ENCODE peak calls at places on chromosome 10, in eight cellular contexts. V is A549, B is colonic mucosa, Y is neuronal stem cell, R is psoas muscle, W is HL-60, P is Panc1, K is PC-3. J is an unnamed sample.

GRCh38 chr10:13328126-13328525 is 20.0 kb downstream of the SEPHS1 start:
- DNase-seq in V (no peak), B (no peak), Y (no peak), R (no peak), W (no peak), P (no peak), K (no peak), J (no peak)

GRCh38 chr10:116133641-116134040 is 139.4 kb downstream of the GFRA1 start:
- DNase-seq in V (no peak), B (no peak), Y (no peak), R (no peak), W (no peak), P (no peak), K (no peak), J (no peak)

GRCh38 chr10:91975438-91975837 is 51.9 kb downstream of the BTAF1 start:
- DNase-seq in V (no peak), B (no peak), Y (no peak), R (no peak), W (no peak), P (no peak), K (no peak), J (no peak)

GRCh38 chr10:5658871-5659618 is 7.3 kb downstream of the ASB13 start:
- DNase-seq in V (no peak), B (no peak), Y (peak; percentile 33), R (no peak), W (no peak), P (no peak), K (no peak), J (no peak)

GRCh38 chr10:110642980-110643655 is 1.0 kb upstream of the RBM20 start:
- DNase-seq in V (no peak), B (no peak), Y (peak; percentile 61), R (no peak), W (no peak), P (no peak), K (no peak), J (no peak)

GRCh38 chr10:52639652-52640051 is 132.9 kb downstream of the MBL2 start:
- DNase-seq in V (no peak), B (no peak), Y (no peak), R (no peak), W (no peak), P (no peak), K (peak; percentile 50), J (no peak)

GRCh38 chr10:48944171-48944570 is 4.5 kb upstream of the LRRC18 start:
- DNase-seq in V (no peak), B (no peak), Y (no peak), R (no peak), W (no peak), P (no peak), K (no peak), J (no peak)

GRCh38 chr10:25209618-25210017 is 34.8 kb downstream of the GPR158 start:
- DNase-seq in V (no peak), B (no peak), Y (no peak), R (no peak), W (no peak), P (no peak), K (no peak), J (no peak)

GRCh38 chr10:114577133-114577532 is 80.9 kb downstream of the ABLIM1 start:
- DNase-seq in V (no peak), B (no peak), Y (no peak), R (no peak), W (no peak), P (no peak), K (peak; percentile 49), J (no peak)

GRCh38 chr10:110527731-110528171 is 30.0 kb downstream of the DUSP5 start:
- DNase-seq in V (no peak), B (no peak), Y (no peak), R (no peak), W (no peak), P (no peak), K (no peak), J (no peak)

GRCh38 chr10:49082767-49083166 is 32.6 kb downstream of the VSTM4 start:
- DNase-seq in V (no peak), B (no peak), Y (no peak), R (no peak), W (no peak), P (no peak), K (no peak), J (no peak)

GRCh38 chr10:18144928-18145327 is 4.7 kb downstream of the CACNB2 start:
- DNase-seq in V (no peak), B (peak; percentile 41), Y (no peak), R (no peak), W (no peak), P (no peak), K (no peak), J (no peak)

GRCh38 chr10:18142151-18142550 is 1.9 kb downstream of the CACNB2 start:
- DNase-seq in V (no peak), B (no peak), Y (no peak), R (no peak), W (no peak), P (no peak), K (no peak), J (no peak)

GRCh38 chr10:18140149-18140956 is at the start of gene CACNB2:
- DNase-seq in V (no peak), B (peak; percentile 70), Y (peak; percentile 52), R (peak; percentile 38), W (no peak), P (no peak), K (peak; percentile 10), J (peak; percentile 27)

GRCh38 chr10:18137111-18137510 is 3.1 kb upstream of the CACNB2 start:
- DNase-seq in V (no peak), B (no peak), Y (no peak), R (no peak), W (no peak), P (no peak), K (peak; percentile 4), J (no peak)

DNA sequence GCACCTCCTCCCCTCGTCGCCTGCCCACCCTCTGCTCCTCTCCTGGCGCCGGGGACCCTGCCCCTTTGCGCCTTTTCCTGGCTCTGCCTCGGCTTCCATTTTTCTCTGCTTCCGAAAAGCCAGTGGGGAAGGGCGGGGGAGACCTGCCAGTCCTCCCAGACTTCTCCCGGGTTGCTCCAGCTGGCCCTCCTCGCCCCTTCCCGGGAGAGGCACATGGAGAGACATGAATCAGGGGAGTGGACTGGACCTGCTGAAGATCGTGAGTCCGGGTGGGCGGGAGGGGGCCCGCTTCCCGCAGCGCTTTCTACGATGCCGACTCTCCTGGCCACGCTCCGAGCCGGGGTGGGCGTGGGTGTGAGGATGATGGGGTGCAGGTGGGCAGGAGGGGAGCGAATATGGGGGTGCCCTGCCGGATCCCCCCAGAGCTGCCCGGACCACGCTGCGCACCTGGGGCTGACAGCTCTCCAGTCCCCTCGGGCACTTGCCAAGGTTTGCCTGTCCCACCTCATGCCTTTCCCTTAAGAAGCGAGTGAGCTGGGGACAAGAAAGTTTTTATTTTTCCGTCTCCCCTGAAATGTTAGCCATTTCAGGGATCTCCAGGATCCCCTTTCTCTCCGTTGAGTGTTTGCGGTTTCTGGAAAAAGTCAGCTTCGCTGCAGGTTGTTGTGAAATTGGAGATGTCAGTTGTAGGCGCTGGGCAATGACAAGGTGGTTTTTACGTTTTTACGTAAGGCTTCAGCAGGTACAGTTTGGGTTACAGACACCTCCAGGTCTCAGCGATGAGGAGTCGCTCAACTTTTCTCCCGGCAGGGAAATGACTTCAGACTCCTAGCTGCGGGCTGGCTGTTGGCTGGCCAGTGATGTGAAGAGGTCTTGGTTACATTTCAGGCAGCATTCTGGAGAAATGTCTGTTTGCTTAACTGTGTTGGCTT is 999 bp downstream of the CACNB2 start:
- DNase-seq in V (no peak), B (peak; percentile 29), Y (no peak), R (no peak), W (no peak), P (no peak), K (peak; percentile 4), J (no peak)
- H3K4me3 ChIP-seq in V (peak overlapping the region; percentile 57), B (peak overlapping the region; percentile 63), Y (peak overlapping the region; percentile 36), R (peak overlapping the region; percentile 70), W (no peak overlapping the region), P (no peak overlapping the region), K (peak overlapping the region; percentile 61), J (peak overlapping the region; percentile 14)

GRCh38 chr10:35652824-35653223 is 10.7 kb upstream of the FZD8 start:
- DNase-seq in V (no peak), B (no peak), Y (no peak), R (no peak), W (no peak), P (no peak), K (no peak), J (no peak)

DNA sequence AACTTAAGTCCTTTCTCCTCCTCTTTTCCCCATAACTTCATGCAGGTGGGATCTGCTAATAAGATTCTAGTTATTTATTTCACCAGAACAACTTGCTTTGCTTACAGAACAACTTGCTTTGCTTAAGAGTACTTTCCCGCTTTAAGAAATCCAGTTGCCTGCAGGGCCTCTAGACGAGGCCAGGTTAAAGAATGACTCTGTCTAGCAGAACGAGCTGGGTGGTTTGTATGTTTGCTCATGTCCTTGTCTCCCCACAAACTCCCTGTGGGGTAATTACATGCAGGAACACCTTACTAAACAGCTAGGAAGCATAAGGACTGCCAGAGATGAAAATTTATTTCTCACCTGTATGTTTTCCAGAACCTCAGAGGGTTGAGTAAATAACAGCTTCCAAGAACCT is 8.8 kb upstream of the FZD8 start:
- DNase-seq in V (no peak), B (no peak), Y (no peak), R (no peak), W (no peak), P (no peak), K (no peak), J (no peak)
- H3K4me3 ChIP-seq in V (no peak overlapping the region), B (no peak overlapping the region), Y (no peak overlapping the region), R (no peak overlapping the region), W (no peak overlapping the region), P (no peak overlapping the region), K (no peak overlapping the region), J (no peak overlapping the region)

DNA sequence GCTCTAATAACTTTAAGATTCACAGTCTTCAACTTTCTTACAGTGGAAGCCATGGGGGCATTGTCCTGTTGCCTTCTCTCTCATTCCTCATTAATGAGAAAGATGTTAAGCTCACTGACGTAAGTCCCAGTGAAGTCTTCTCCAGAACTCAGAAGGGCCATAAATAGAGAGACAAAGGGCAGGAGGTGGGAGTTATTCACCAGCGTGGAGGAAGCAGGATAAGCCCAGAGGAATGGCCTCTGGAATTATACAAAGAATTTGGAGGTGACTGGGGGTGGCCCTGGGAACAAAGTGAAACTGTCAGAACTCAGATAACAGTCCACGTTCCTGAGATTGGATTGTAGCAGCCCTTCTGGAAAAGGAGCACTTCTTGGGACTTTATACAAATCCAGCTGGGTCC is 52.4 kb downstream of the SORBS1 start:
- DNase-seq in V (no peak), B (no peak), Y (peak; percentile 37), R (no peak), W (no peak), P (no peak), K (no peak), J (no peak)
- H3K4me3 ChIP-seq in V (no peak overlapping the region), B (no peak overlapping the region), Y (no peak overlapping the region), R (no peak overlapping the region), W (no peak overlapping the region), P (peak overlapping the region; percentile 12), K (no peak overlapping the region), J (no peak overlapping the region)

DNA sequence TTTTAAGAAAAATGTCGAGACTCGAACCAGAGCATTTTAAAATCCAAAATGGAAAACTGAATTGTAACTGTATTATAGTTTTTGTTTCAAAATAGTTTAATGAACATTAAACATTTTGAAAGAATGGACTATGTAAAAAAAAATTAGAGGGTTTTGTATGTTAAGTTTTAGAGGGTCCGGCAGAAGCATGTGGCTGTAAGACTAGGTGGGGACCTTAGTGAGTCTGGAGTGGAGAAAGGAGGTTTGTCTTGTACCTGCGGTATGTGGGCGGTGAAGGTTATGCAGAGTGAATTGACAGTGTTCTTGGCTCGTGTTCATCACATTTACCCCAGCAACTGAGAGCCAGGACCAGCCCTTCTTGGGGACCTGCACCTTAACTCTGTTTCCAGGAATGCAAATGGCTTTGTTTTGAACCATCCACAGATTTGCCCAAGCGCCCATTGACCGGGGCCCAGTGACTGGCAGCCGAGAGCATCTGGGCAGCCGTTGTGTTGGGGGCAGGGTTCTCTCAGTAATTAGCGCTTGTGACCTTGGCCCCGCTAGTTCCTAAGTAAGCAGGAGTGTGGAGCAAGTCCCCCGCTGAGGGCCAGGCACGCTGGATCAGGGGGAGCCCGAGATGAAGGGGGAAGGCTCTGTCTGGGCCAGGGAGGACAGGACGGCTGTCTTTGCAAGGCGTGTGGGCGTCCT is 1.4 kb upstream of the KLF6 start:
- DNase-seq in V (no peak), B (peak; percentile 50), Y (no peak), R (peak; percentile 29), W (no peak), P (peak; percentile 88), K (no peak), J (no peak)
- H3K4me3 ChIP-seq in V (peak overlapping the region; percentile 82), B (no peak overlapping the region), Y (peak overlapping the region; percentile 81), R (peak overlapping the region; percentile 95), W (no peak overlapping the region), P (peak overlapping the region; percentile 65), K (peak overlapping the region; percentile 73), J (peak overlapping the region; percentile 85)

J was measured in PC-9.